ENCODE peak calls at places on chromosomes 12 and 14, in six cellular contexts. One of them, this sample, is unnamed.
A peak's percentile ranks its signal among the peaks of the same experiment; 100 is the strongest.

GRCh38 chr14:54564799-54565235 is 2.1 kb upstream of the SAMD4A start:
- DNase-seq in heart left ventricle: no peak
- DNase-seq in CD4-positive, CD25-positive, alpha-beta regulatory T cell: no peak
- DNase-seq in NT2/D1: no peak
- DNase-seq in effector memory CD4-positive, alpha-beta T cell: no peak
- DNase-seq in astrocyte: peak; percentile 69
- DNase-seq in this sample: peak; percentile 40

GRCh38 chr14:101005447-101005846 is 101.9 kb upstream of the RTL1 start:
- DNase-seq in heart left ventricle: peak; percentile 59
- DNase-seq in CD4-positive, CD25-positive, alpha-beta regulatory T cell: no peak
- DNase-seq in NT2/D1: no peak
- DNase-seq in effector memory CD4-positive, alpha-beta T cell: no peak
- DNase-seq in astrocyte: no peak
- DNase-seq in this sample: no peak

GRCh38 chr14:75015496-75015895 is 12.8 kb downstream of the EIF2B2 start:
- DNase-seq in heart left ventricle: no peak
- DNase-seq in CD4-positive, CD25-positive, alpha-beta regulatory T cell: no peak
- DNase-seq in NT2/D1: no peak
- DNase-seq in effector memory CD4-positive, alpha-beta T cell: no peak
- DNase-seq in astrocyte: no peak
- DNase-seq in this sample: no peak

GRCh38 chr14:64082837-64083236 is 211.3 kb downstream of the ESR2 start:
- DNase-seq in heart left ventricle: no peak
- DNase-seq in CD4-positive, CD25-positive, alpha-beta regulatory T cell: no peak
- DNase-seq in NT2/D1: no peak
- DNase-seq in effector memory CD4-positive, alpha-beta T cell: no peak
- DNase-seq in astrocyte: no peak
- DNase-seq in this sample: no peak

GRCh38 chr14:76376001-76376404 is at the start of gene ESRRB:
- DNase-seq in heart left ventricle: no peak
- DNase-seq in CD4-positive, CD25-positive, alpha-beta regulatory T cell: no peak
- DNase-seq in NT2/D1: peak; percentile 54
- DNase-seq in effector memory CD4-positive, alpha-beta T cell: no peak
- DNase-seq in astrocyte: no peak
- DNase-seq in this sample: peak; percentile 16

GRCh38 chr12:105257321-105257728 is 21.4 kb upstream of the APPL2 start:
- DNase-seq in heart left ventricle: no peak
- DNase-seq in CD4-positive, CD25-positive, alpha-beta regulatory T cell: no peak
- DNase-seq in NT2/D1: no peak
- DNase-seq in effector memory CD4-positive, alpha-beta T cell: no peak
- DNase-seq in astrocyte: peak; percentile 96
- DNase-seq in this sample: no peak

GRCh38 chr12:77625441-77625840 is 205.3 kb upstream of the NAV3 start:
- DNase-seq in heart left ventricle: no peak
- DNase-seq in CD4-positive, CD25-positive, alpha-beta regulatory T cell: no peak
- DNase-seq in NT2/D1: no peak
- DNase-seq in effector memory CD4-positive, alpha-beta T cell: no peak
- DNase-seq in astrocyte: peak; percentile 92
- DNase-seq in this sample: no peak

GRCh38 chr12:130879212-130879686 is 7.4 kb downstream of the RAN start:
- DNase-seq in heart left ventricle: no peak
- DNase-seq in CD4-positive, CD25-positive, alpha-beta regulatory T cell: no peak
- DNase-seq in NT2/D1: no peak
- DNase-seq in effector memory CD4-positive, alpha-beta T cell: no peak
- DNase-seq in astrocyte: no peak
- DNase-seq in this sample: no peak

GRCh38 chr12:124240493-124240892 is 54.4 kb upstream of the RFLNA start:
- DNase-seq in heart left ventricle: no peak
- DNase-seq in CD4-positive, CD25-positive, alpha-beta regulatory T cell: no peak
- DNase-seq in NT2/D1: peak; percentile 36
- DNase-seq in effector memory CD4-positive, alpha-beta T cell: no peak
- DNase-seq in astrocyte: no peak
- DNase-seq in this sample: peak; percentile 41

GRCh38 chr12:65022441-65022840 is 98.7 kb downstream of the WIF1 start:
- DNase-seq in heart left ventricle: no peak
- DNase-seq in CD4-positive, CD25-positive, alpha-beta regulatory T cell: no peak
- DNase-seq in NT2/D1: no peak
- DNase-seq in effector memory CD4-positive, alpha-beta T cell: no peak
- DNase-seq in astrocyte: no peak
- DNase-seq in this sample: no peak

GRCh38 chr12:5481645-5482044 is 49.7 kb downstream of the NTF3 start:
- DNase-seq in heart left ventricle: no peak
- DNase-seq in CD4-positive, CD25-positive, alpha-beta regulatory T cell: no peak
- DNase-seq in NT2/D1: no peak
- DNase-seq in effector memory CD4-positive, alpha-beta T cell: no peak
- DNase-seq in astrocyte: no peak
- DNase-seq in this sample: no peak
- H3K4me3 ChIP-seq in heart left ventricle: no peak overlapping the region
- H3K4me3 ChIP-seq in CD4-positive, CD25-positive, alpha-beta regulatory T cell: no peak overlapping the region
- H3K4me3 ChIP-seq in NT2/D1: no peak overlapping the region
- H3K4me3 ChIP-seq in effector memory CD4-positive, alpha-beta T cell: no peak overlapping the region
- H3K4me3 ChIP-seq in astrocyte: no peak overlapping the region
- H3K4me3 ChIP-seq in this sample: no peak overlapping the region

GRCh38 chr14:105525326-105525725 is 1.1 kb upstream of the TMEM121 start:
- DNase-seq in heart left ventricle: no peak
- DNase-seq in CD4-positive, CD25-positive, alpha-beta regulatory T cell: no peak
- DNase-seq in NT2/D1: no peak
- DNase-seq in effector memory CD4-positive, alpha-beta T cell: no peak
- DNase-seq in astrocyte: no peak
- DNase-seq in this sample: no peak
- H3K27me3 ChIP-seq in heart left ventricle: no peaks in the 10 kb centered on the region
- H3K27me3 ChIP-seq in CD4-positive, CD25-positive, alpha-beta regulatory T cell: peaks cover 3% of the 10 kb centered on the region
- H3K27me3 ChIP-seq in NT2/D1: peaks cover 23% of the 10 kb centered on the region
- H3K27me3 ChIP-seq in effector memory CD4-positive, alpha-beta T cell: peaks cover 2% of the 10 kb centered on the region
- H3K27me3 ChIP-seq in astrocyte: no peaks in the 10 kb centered on the region
- H3K27me3 ChIP-seq in this sample: peaks cover 6% of the 10 kb centered on the region

DNA sequence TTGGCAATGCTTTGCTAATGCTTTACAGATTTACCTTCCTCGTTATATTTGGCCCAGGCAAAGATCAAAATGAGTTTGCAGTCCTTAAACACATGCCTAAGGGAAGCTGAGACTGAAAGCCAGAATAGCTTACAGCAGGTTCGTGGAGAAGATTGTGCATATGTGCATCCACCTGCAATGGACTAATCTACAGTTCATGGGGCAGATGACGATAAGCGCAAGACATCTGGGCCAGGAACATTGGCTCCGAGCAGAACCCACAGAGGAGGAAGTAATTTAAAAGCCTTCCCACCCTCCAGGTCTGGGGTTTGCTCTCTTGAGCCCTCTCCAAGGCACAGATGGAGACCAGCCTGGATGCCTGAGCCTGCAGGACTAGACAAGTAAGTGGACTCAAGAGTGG is 99.3 kb downstream of the NINJ2 start:
- DNase-seq in heart left ventricle: no peak
- DNase-seq in CD4-positive, CD25-positive, alpha-beta regulatory T cell: no peak
- DNase-seq in NT2/D1: no peak
- DNase-seq in effector memory CD4-positive, alpha-beta T cell: no peak
- DNase-seq in astrocyte: no peak
- DNase-seq in this sample: no peak
- H3K4me1 ChIP-seq in heart left ventricle: peaks cover 5% of the 10 kb centered on the region
- H3K4me1 ChIP-seq in CD4-positive, CD25-positive, alpha-beta regulatory T cell: peaks cover 49% of the 10 kb centered on the region
- H3K4me1 ChIP-seq in NT2/D1: peaks cover 13% of the 10 kb centered on the region
- H3K4me1 ChIP-seq in effector memory CD4-positive, alpha-beta T cell: peaks cover 45% of the 10 kb centered on the region
- H3K4me1 ChIP-seq in astrocyte: peaks cover 11% of the 10 kb centered on the region
- H3K4me1 ChIP-seq in this sample: no peaks in the 10 kb centered on the region

GRCh38 chr12:57755194-57755453 is 221 bp downstream of the MARCHF9 start:
- DNase-seq in heart left ventricle: no peak
- DNase-seq in CD4-positive, CD25-positive, alpha-beta regulatory T cell: no peak
- DNase-seq in NT2/D1: no peak
- DNase-seq in effector memory CD4-positive, alpha-beta T cell: no peak
- DNase-seq in astrocyte: no peak
- DNase-seq in this sample: no peak

GRCh38 chr12:57752668-57753000 is 524 bp upstream of the CDK4 start:
- DNase-seq in heart left ventricle: no peak
- DNase-seq in CD4-positive, CD25-positive, alpha-beta regulatory T cell: no peak
- DNase-seq in NT2/D1: no peak
- DNase-seq in effector memory CD4-positive, alpha-beta T cell: no peak
- DNase-seq in astrocyte: no peak
- DNase-seq in this sample: no peak

GRCh38 chr12:57755454-57756372 is 810 bp downstream of the MARCHF9 start:
- DNase-seq in heart left ventricle: no peak
- DNase-seq in CD4-positive, CD25-positive, alpha-beta regulatory T cell: peak; percentile 37
- DNase-seq in NT2/D1: no peak
- DNase-seq in effector memory CD4-positive, alpha-beta T cell: no peak
- DNase-seq in astrocyte: no peak
- DNase-seq in this sample: peak; percentile 62

GRCh38 chr12:57754411-57755193 is at the start of gene MARCHF9:
- DNase-seq in heart left ventricle: peak; percentile 57
- DNase-seq in CD4-positive, CD25-positive, alpha-beta regulatory T cell: peak; percentile 87
- DNase-seq in NT2/D1: no peak
- DNase-seq in effector memory CD4-positive, alpha-beta T cell: peak; percentile 79
- DNase-seq in astrocyte: no peak
- DNase-seq in this sample: peak; percentile 91

DNA sequence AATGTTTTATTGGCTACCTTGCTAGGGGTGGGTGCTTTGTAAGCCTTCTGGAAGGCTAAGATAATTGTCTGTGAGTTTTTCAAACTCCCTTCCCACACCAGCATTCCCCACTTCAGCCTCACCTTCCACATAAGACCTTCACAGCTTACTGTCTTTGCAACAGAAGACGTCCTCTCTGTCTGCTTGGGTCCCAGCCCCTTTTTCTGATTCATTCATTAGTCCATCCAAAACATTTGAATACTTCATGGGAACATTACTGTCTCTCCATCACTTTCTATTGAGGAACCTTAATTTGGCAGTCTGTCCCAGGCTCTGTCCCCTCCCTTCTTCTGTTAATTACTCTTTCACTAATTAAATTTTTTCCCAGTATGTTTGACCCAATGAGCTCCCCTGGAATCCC is 965 bp upstream of the MARCHF9 start:
- DNase-seq in heart left ventricle: no peak
- DNase-seq in CD4-positive, CD25-positive, alpha-beta regulatory T cell: no peak
- DNase-seq in NT2/D1: no peak
- DNase-seq in effector memory CD4-positive, alpha-beta T cell: no peak
- DNase-seq in astrocyte: no peak
- DNase-seq in this sample: no peak
- H3K4me3 ChIP-seq in heart left ventricle: no peak overlapping the region
- H3K4me3 ChIP-seq in CD4-positive, CD25-positive, alpha-beta regulatory T cell: peak overlapping the region; percentile 74
- H3K4me3 ChIP-seq in NT2/D1: no peak overlapping the region
- H3K4me3 ChIP-seq in effector memory CD4-positive, alpha-beta T cell: no peak overlapping the region
- H3K4me3 ChIP-seq in astrocyte: no peak overlapping the region
- H3K4me3 ChIP-seq in this sample: no peak overlapping the region

GRCh38 chr12:2575245-2575644 is 219.5 kb upstream of the FKBP4 start:
- DNase-seq in heart left ventricle: no peak
- DNase-seq in CD4-positive, CD25-positive, alpha-beta regulatory T cell: no peak
- DNase-seq in NT2/D1: no peak
- DNase-seq in effector memory CD4-positive, alpha-beta T cell: no peak
- DNase-seq in astrocyte: no peak
- DNase-seq in this sample: no peak
- H3K27me3 ChIP-seq in heart left ventricle: no peaks in the 10 kb centered on the region
- H3K27me3 ChIP-seq in CD4-positive, CD25-positive, alpha-beta regulatory T cell: no peaks in the 10 kb centered on the region
- H3K27me3 ChIP-seq in NT2/D1: peaks cover 55% of the 10 kb centered on the region
- H3K27me3 ChIP-seq in effector memory CD4-positive, alpha-beta T cell: peaks cover 8% of the 10 kb centered on the region
- H3K27me3 ChIP-seq in astrocyte: peaks cover 4% of the 10 kb centered on the region
- H3K27me3 ChIP-seq in this sample: peaks cover 4% of the 10 kb centered on the region

GRCh38 chr14:93936245-93936644 is 9.1 kb downstream of the FAM181A start:
- DNase-seq in heart left ventricle: no peak
- DNase-seq in CD4-positive, CD25-positive, alpha-beta regulatory T cell: no peak
- DNase-seq in NT2/D1: peak; percentile 44
- DNase-seq in effector memory CD4-positive, alpha-beta T cell: no peak
- DNase-seq in astrocyte: no peak
- DNase-seq in this sample: peak; percentile 72
- H3K4me1 ChIP-seq in heart left ventricle: peaks cover 2% of the 10 kb centered on the region
- H3K4me1 ChIP-seq in CD4-positive, CD25-positive, alpha-beta regulatory T cell: peaks cover 10% of the 10 kb centered on the region
- H3K4me1 ChIP-seq in NT2/D1: peaks cover 13% of the 10 kb centered on the region
- H3K4me1 ChIP-seq in effector memory CD4-positive, alpha-beta T cell: peaks cover 11% of the 10 kb centered on the region
- H3K4me1 ChIP-seq in astrocyte: peaks cover under 1% of the 10 kb centered on the region
- H3K4me1 ChIP-seq in this sample: no peaks in the 10 kb centered on the region

GRCh38 chr14:58199726-58200479 is at the start of gene ACTR10:
- DNase-seq in heart left ventricle: peak; percentile 91
- DNase-seq in CD4-positive, CD25-positive, alpha-beta regulatory T cell: peak; percentile 78
- DNase-seq in NT2/D1: peak; percentile 25
- DNase-seq in effector memory CD4-positive, alpha-beta T cell: peak; percentile 65
- DNase-seq in astrocyte: peak; percentile 46
- DNase-seq in this sample: peak; percentile 73
- H3K4me3 ChIP-seq in heart left ventricle: peak within 1 kb of the TSS; percentile 97
- H3K4me3 ChIP-seq in CD4-positive, CD25-positive, alpha-beta regulatory T cell: peak within 1 kb of the TSS; percentile 96
- H3K4me3 ChIP-seq in NT2/D1: peak within 1 kb of the TSS; percentile 91
- H3K4me3 ChIP-seq in effector memory CD4-positive, alpha-beta T cell: peak within 1 kb of the TSS; percentile 90
- H3K4me3 ChIP-seq in astrocyte: peak within 1 kb of the TSS; percentile 94
- H3K4me3 ChIP-seq in this sample: peak within 1 kb of the TSS; percentile 95

GRCh38 chr12:120642086-120642485 is 1.7 kb downstream of the CABP1 start:
- DNase-seq in heart left ventricle: no peak
- DNase-seq in CD4-positive, CD25-positive, alpha-beta regulatory T cell: no peak
- DNase-seq in NT2/D1: no peak
- DNase-seq in effector memory CD4-positive, alpha-beta T cell: no peak
- DNase-seq in astrocyte: no peak
- DNase-seq in this sample: no peak
- H3K27me3 ChIP-seq in heart left ventricle: peaks cover 17% of the 10 kb centered on the region
- H3K27me3 ChIP-seq in CD4-positive, CD25-positive, alpha-beta regulatory T cell: peaks cover 42% of the 10 kb centered on the region
- H3K27me3 ChIP-seq in NT2/D1: peaks cover 29% of the 10 kb centered on the region
- H3K27me3 ChIP-seq in effector memory CD4-positive, alpha-beta T cell: peaks cover 27% of the 10 kb centered on the region
- H3K27me3 ChIP-seq in astrocyte: peaks cover 50% of the 10 kb centered on the region
- H3K27me3 ChIP-seq in this sample: peaks cover 4% of the 10 kb centered on the region